ENCODE peak calls at places on chromosomes 4 and X, in five cellular contexts. H is suprapubic skin; G is lower lobe of right lung; K is activated CD8-positive, alpha-beta T cell treated with anti-CD3 and anti-CD28 coated beads for 36 hours; Q is ascending aorta. S is an unnamed sample.

GRCh38 chr4:125728568-125728967 is 413.8 kb downstream of the FAT4 start:
- DNase-seq in K (no peak), H (no peak), Q (no peak), G (no peak), S (no peak)

GRCh38 chrX:53318766-53319353 is 37.5 kb upstream of the IQSEC2 start:
- DNase-seq in Q (no peak), G (no peak), H (no peak), K (no peak), S (no peak)

GRCh38 chr4:11428701-11429571 is at the start of gene HS3ST1:
- DNase-seq in Q (peak), H (peak), K (peak), G (peak), S (peak)

GRCh38 chr4:40190880-40191815 is 5.7 kb upstream of the RHOH start:
- DNase-seq in Q (no peak), K (no peak), G (no peak), H (no peak), S (peak)

GRCh38 chr4:100118213-100118612 is 72.1 kb downstream of the DDIT4L start:
- DNase-seq in K (no peak), H (no peak), Q (no peak), G (no peak), S (no peak)

GRCh38 chrX:47992093-47992375 is 11.8 kb downstream of the ZNF182 start:
- DNase-seq in G (no peak), K (no peak), Q (no peak), H (no peak), S (no peak)

GRCh38 chr4:83248486-83248885 is 36.1 kb downstream of the COQ2 start:
- DNase-seq in K (no peak), Q (no peak), H (no peak), G (no peak), S (no peak)

GRCh38 chr4:40579983-40580382 is 49.7 kb downstream of the RBM47 start:
- DNase-seq in G (no peak), H (no peak), K (no peak), Q (no peak), S (no peak)

GRCh38 chrX:39709364-39709763 is 388.4 kb downstream of the BCOR start:
- DNase-seq in G (no peak), Q (no peak), K (no peak), H (no peak), S (no peak)

GRCh38 chr4:37977471-37978452 is 17.6 kb downstream of the PTTG2 start:
- DNase-seq in H (peak), G (peak), K (peak), Q (peak), S (peak)

GRCh38 chr4:168519576-168519975 is 22.7 kb downstream of the PALLD start:
- DNase-seq in H (no peak), K (no peak), Q (no peak), G (no peak), S (no peak)

GRCh38 chrX:128807367-128807766 is 715.9 kb downstream of the SMARCA1 start:
- DNase-seq in G (no peak), H (no peak), Q (no peak), K (no peak), S (no peak)

GRCh38 chr4:190016369-190017289 is 10.4 kb downstream of the FRG2 start:
- DNase-seq in G (no peak), K (no peak), H (no peak), Q (no peak), S (no peak)

GRCh38 chrX:11913001-11913400 is 155.0 kb downstream of the MSL3 start:
- DNase-seq in H (no peak), Q (no peak), G (no peak), K (no peak), S (no peak)

GRCh38 chr4:93466440-93466839 is 362.1 kb upstream of the ATOH1 start:
- DNase-seq in H (no peak), G (no peak), Q (no peak), K (no peak), S (no peak)

GRCh38 chrX:11787564-11787963 is 29.5 kb downstream of the MSL3 start:
- DNase-seq in Q (peak), K (peak), G (peak), H (peak), S (peak)

GRCh38 chr4:82905205-82905604 is 4.7 kb downstream of the THAP9 start:
- DNase-seq in H (no peak), K (peak), Q (no peak), G (no peak), S (peak)

GRCh38 chr4:5137927-5138326 is 86.6 kb downstream of the STK32B start:
- DNase-seq in G (no peak), H (no peak), Q (no peak), K (no peak), S (no peak)

GRCh38 chrX:118508221-118508620 is 12.6 kb downstream of the DOCK11 start:
- DNase-seq in K (no peak), G (no peak), Q (no peak), H (no peak), S (no peak)

GRCh38 chr4:128468485-128468989 is 180.9 kb upstream of the PGRMC2 start:
- DNase-seq in G (no peak), Q (peak), H (peak), K (no peak), S (no peak)

GRCh38 chr4:174503079-174503724 is 19.1 kb downstream of the HPGD start:
- DNase-seq in Q (no peak), H (no peak), G (no peak), K (no peak), S (no peak)

GRCh38 chr4:85107553-85107952 is 141.1 kb upstream of the WDFY3 start:
- DNase-seq in Q (no peak), G (no peak), K (no peak), H (no peak), S (no peak)

GRCh38 chr4:37241646-37242045 is 2.9 kb upstream of the NWD2 start:
- DNase-seq in Q (no peak), K (no peak), G (no peak), H (no peak), S (peak)

GRCh38 chr4:133598779-133599178 is 449.7 kb downstream of the PCDH10 start:
- DNase-seq in Q (no peak), H (no peak), G (no peak), K (no peak), S (no peak)

GRCh38 chr4:8547108-8547911 is 32.9 kb upstream of the GPR78 start:
- DNase-seq in K (peak), Q (no peak), H (peak), G (no peak), S (peak)

GRCh38 chrX:111006119-111006518 is 89.9 kb upstream of the PAK3 start:
- DNase-seq in Q (no peak), K (no peak), H (no peak), G (no peak), S (no peak)

GRCh38 chr4:104491396-104491821 is 3.3 kb downstream of the CXXC4 start:
- DNase-seq in G (peak), H (peak), Q (peak), K (peak), S (peak)

GRCh38 chrX:1581132-1581531 is 10.3 kb upstream of the AKAP17A start:
- DNase-seq in Q (no peak), G (no peak), K (peak), H (no peak), S (peak)

GRCh38 chrX:31228415-31228832 is 156.6 kb upstream of the FTHL17 start:
- DNase-seq in K (no peak), Q (peak), G (no peak), H (no peak), S (peak)

GRCh38 chr4:6343950-6344408 is 74.3 kb downstream of the WFS1 start:
- DNase-seq in G (peak), K (no peak), Q (no peak), H (no peak), S (peak)

GRCh38 chr4:81032805-81033684 is 2.5 kb downstream of the BMP3 start:
- DNase-seq in K (no peak), Q (no peak), H (no peak), G (no peak), S (no peak)

GRCh38 chr4:118879409-118879808 is 9.2 kb upstream of the SYNPO2 start:
- DNase-seq in H (no peak), K (no peak), Q (no peak), G (no peak), S (no peak)

GRCh38 chr4:7157666-7158065 is 34.7 kb upstream of the SORCS2 start:
- DNase-seq in G (no peak), Q (peak), H (peak), K (no peak), S (no peak)

GRCh38 chrX:74421181-74422028 is at the start of gene SLC16A2:
- DNase-seq in Q (peak), K (peak), G (peak), H (peak), S (peak)

GRCh38 chr4:74543247-74543670 is 98.3 kb downstream of the AREG start:
- DNase-seq in K (peak), H (no peak), Q (no peak), G (no peak), S (peak)

GRCh38 chrX:53320543-53321215 is 39.3 kb upstream of the IQSEC2 start:
- DNase-seq in H (no peak), K (no peak), Q (peak), G (peak), S (no peak)

GRCh38 chrX:46447384-46447783 is 97.8 kb downstream of the ZNF674 start:
- DNase-seq in G (no peak), H (no peak), Q (no peak), K (no peak), S (no peak)

GRCh38 chr4:154491731-154492249 is at the start of gene DCHS2:
- DNase-seq in K (peak), Q (no peak), G (no peak), H (peak), S (no peak)

GRCh38 chr4:146432065-146432464 is 89.7 kb downstream of the SLC10A7 start:
- DNase-seq in H (no peak), K (no peak), Q (no peak), G (no peak), S (no peak)

DNA sequence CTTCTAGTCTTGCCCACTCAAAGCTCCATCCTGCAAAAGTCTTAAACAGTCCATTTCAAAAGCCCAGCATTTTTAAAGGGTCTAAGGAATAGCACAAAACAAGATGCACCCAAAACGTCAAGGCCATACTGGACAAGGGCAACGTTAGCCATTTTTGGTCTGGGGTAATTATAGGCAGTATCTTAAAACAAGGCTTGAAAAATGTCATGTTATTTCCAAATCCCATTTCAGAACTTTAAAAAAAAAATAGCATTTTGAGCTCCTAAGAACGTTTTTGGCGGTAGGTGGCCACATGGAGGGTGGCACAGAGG is 584 bp upstream of the TMEM165 start:
- DNase-seq in H (no peak), K (no peak), Q (no peak), G (no peak), S (no peak)
- TF ChIP-seq CTCF in H (no peak), K (no peak), Q (no peak), G (peak), S (no peak)

DNA sequence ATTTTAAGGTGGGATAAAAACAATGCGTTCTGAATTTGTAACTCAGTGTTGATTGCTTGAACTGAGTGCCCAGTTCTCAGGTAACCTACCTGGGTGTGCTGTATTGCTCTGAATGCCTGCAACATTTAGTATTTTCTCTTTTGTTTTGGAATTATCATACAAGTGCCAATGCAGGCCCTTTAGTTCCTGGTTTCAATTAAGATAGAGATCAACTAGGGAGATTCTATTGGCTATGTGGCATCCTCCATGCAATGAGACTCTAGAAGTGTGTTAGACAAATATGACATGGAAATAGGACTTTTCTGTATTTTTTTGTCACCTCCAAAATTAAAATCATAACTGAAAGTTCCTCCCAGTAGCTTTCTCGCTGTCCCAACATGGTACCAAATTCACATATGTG is 438.7 kb upstream of the IGFBP7 start:
- DNase-seq in H (no peak), G (no peak), Q (no peak), K (no peak), S (no peak)
- TF ChIP-seq CTCF in H (no peak), G (no peak), Q (no peak), K (no peak), S (no peak)

GRCh38 chr4:24736066-24736465 is 59.3 kb upstream of the SOD3 start:
- DNase-seq in K (no peak), Q (no peak), H (no peak), G (peak), S (peak)
- TF ChIP-seq CTCF in K (no peak), Q (no peak), H (no peak), G (peak), S (peak)

DNA sequence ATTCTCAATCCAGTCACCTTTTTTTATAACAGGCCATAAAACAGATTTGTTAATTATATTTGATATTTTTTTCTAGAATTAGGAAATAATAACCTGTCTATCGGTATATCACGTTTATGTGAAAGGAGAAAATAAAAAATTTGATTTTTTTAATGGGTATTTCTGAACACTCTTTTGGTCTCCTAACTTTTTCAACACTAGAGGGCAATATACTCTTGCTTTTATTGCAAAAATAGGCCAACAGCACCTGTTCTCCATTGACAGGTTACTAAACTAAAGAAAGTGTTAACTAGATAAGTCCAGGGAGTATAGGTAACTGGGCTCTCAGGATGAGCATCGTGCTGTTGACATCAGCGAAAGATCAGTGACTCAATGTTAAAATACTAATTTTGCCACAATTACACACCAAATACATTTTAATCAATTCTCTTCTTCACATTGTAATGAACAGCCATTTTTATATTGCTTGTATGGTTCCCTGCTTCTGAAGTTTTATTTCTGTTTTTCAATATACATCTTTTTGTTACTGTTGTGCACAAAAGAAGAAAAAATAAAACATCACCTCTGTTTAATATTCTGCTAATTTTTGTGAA is 22.8 kb downstream of the NDST4 start:
- DNase-seq in G (no peak), Q (no peak), H (no peak), K (no peak), S (peak)
- TF ChIP-seq CTCF in G (peak), Q (no peak), H (no peak), K (peak), S (peak)

DNA sequence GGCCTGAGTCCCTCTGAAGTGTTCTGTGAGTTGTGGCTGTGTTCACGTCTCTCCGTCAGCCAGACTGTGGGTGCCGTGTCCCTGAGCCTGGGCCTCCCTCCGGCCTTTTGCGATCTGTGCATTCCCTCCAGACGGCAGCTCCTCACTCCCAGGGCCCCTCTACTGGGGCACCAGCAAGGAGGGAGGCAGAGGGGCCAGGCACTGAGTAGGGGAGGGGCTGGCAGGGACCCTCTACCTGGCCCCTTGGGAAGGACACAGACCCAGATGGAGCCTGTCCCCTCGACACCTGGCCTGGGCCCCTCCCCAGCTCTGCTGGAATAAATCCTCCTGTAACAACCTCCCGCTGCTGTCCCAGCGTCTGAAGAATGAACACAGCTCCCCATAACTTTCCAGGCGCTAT is 110.0 kb upstream of the NKX1-1 start:
- DNase-seq in G (peak), K (no peak), H (no peak), Q (no peak), S (no peak)
- TF ChIP-seq CTCF in G (no peak), K (no peak), H (no peak), Q (no peak), S (no peak)

GRCh38 chrX:135295944-135296305 is 13.4 kb upstream of the ETDC start:
- DNase-seq in Q (no peak), G (no peak), H (no peak), K (no peak), S (no peak)
- TF ChIP-seq CTCF in Q (no peak), G (no peak), H (no peak), K (no peak), S (no peak)

DNA sequence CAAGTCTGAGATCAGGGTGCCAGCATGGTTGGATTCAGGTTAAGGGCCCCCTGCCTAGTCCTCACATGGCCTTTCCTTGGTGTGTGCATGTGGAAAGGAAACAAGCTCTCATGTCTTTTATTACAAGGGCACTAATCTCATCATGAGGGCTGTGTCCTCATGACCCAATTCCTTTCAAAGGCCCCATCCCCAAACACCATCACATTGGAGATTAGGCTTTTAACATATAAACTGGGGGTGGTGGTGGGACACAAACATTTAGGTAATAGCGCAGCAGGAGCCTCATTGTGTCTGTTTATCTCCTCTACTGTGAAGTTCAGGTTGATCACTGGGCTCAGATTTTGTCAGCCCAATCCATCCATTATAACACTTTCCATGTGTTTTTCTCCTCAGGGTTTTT is 41.0 kb downstream of the BEX3 start:
- DNase-seq in H (no peak), K (no peak), G (no peak), Q (no peak), S (no peak)
- TF ChIP-seq CTCF in H (no peak), K (no peak), G (no peak), Q (no peak), S (no peak)

GRCh38 chr4:140152015-140152703 is 1.8 kb downstream of the MAML3 start:
- DNase-seq in G (peak), Q (peak), H (peak), K (peak), S (no peak)
- TF ChIP-seq CTCF in G (peak), Q (peak), H (no peak), K (no peak), S (no peak)